ENCODE peak calls at places on chromosomes 12 and 14, in ten cellular contexts. M, S, V, Y, N, H, O, X, E and G are unnamed samples.

GRCh38 chr14:32249780-32250179 is 46.7 kb upstream of the RNU6-8 start:
- DNase-seq in M (no peak), S (no peak), V (no peak), Y (no peak), N (no peak), H (no peak), O (no peak), X (no peak), E (no peak), G (no peak)

GRCh38 chr12:3803865-3804472 is 51.1 kb upstream of the CRACR2A start:
- DNase-seq in M (peak), S (peak), V (no peak), Y (peak), N (no peak), H (peak), O (peak), X (peak), E (peak), G (peak)

GRCh38 chr12:111953455-111953854 is 59.5 kb downstream of the TMEM116 start:
- DNase-seq in M (peak), S (no peak), V (no peak), Y (no peak), N (no peak), H (no peak), O (no peak), X (no peak), E (no peak), G (no peak)

GRCh38 chr12:2640709-2641108 is 154.1 kb upstream of the FKBP4 start:
- DNase-seq in M (peak), S (peak), V (peak), Y (peak), N (no peak), H (no peak), O (peak), X (no peak), E (peak), G (peak)

GRCh38 chr14:95635051-95635450 is 51.2 kb upstream of the TCL1B start:
- DNase-seq in M (no peak), S (no peak), V (no peak), Y (no peak), N (no peak), H (no peak), O (no peak), X (no peak), E (peak), G (no peak)

GRCh38 chr14:33563492-33563891 is 387.4 kb downstream of the EGLN3 start:
- DNase-seq in M (peak), S (no peak), V (no peak), Y (no peak), N (no peak), H (no peak), O (no peak), X (no peak), E (no peak), G (no peak)

GRCh38 chr12:108568653-108569154 is 6.3 kb downstream of the ISCU start:
- DNase-seq in M (no peak), S (no peak), V (no peak), Y (no peak), N (no peak), H (peak), O (no peak), X (no peak), E (no peak), G (no peak)

GRCh38 chr12:106436183-106436582 is 78.6 kb downstream of the POLR3B start:
- DNase-seq in M (no peak), S (no peak), V (no peak), Y (no peak), N (no peak), H (no peak), O (peak), X (no peak), E (no peak), G (no peak)

GRCh38 chr14:89833120-89833521 is 121.4 kb downstream of the EFCAB11 start:
- DNase-seq in M (peak), S (no peak), V (no peak), Y (no peak), N (no peak), H (no peak), O (no peak), X (no peak), E (no peak), G (no peak)

GRCh38 chr14:23362200-23362599 is 2.8 kb downstream of the EFS start:
- DNase-seq in M (no peak), S (peak), V (no peak), Y (peak), N (no peak), H (peak), O (peak), X (no peak), E (peak), G (no peak)

GRCh38 chr14:100067971-100068959 is 3.0 kb downstream of the EVL start:
- DNase-seq in M (peak), S (no peak), V (no peak), Y (peak), N (no peak), H (peak), O (peak), X (peak), E (peak), G (peak)

GRCh38 chr12:57340104-57340503 is 89.1 kb upstream of the STAC3 start:
- DNase-seq in M (peak), S (peak), V (peak), Y (peak), N (peak), H (no peak), O (peak), X (no peak), E (peak), G (peak)

GRCh38 chr12:754871-755562 is 2.6 kb downstream of the WNK1 start:
- DNase-seq in M (peak), S (peak), V (no peak), Y (peak), N (no peak), H (peak), O (peak), X (no peak), E (peak), G (peak)

GRCh38 chr12:57218030-57218853 is 1.6 kb downstream of the NXPH4 start:
- DNase-seq in M (no peak), S (no peak), V (no peak), Y (peak), N (no peak), H (peak), O (no peak), X (no peak), E (no peak), G (peak)

GRCh38 chr12:104215638-104216297 is at the start of gene TXNRD1:
- DNase-seq in M (peak), S (peak), V (no peak), Y (peak), N (peak), H (peak), O (peak), X (peak), E (peak), G (peak)

GRCh38 chr12:47813491-47814196 is 6.1 kb downstream of the HDAC7 start:
- DNase-seq in M (peak), S (no peak), V (no peak), Y (peak), N (no peak), H (peak), O (no peak), X (no peak), E (peak), G (peak)